ENCODE peak calls at places on chromosomes 3 and 15, in seven cellular contexts. P is stimulated activated naive CD8-positive, alpha-beta T cell treated with anti-CD3 and anti-CD28 coated beads, Interleukin-15, amount 100 ng/mL, for 72 hours; S is upper lobe of left lung; D is A549; A is uterus; X is nucleus accumbens; M is SW 1271. V is an unnamed sample.

GRCh38 chr15:28888900-28889299 is 3.1 kb downstream of the APBA2 start:
- DNase-seq in A (no peak), S (no peak), D (no peak), M (no peak), P (no peak), X (no peak), V (no peak)

GRCh38 chr15:54884312-54884711 is 312.4 kb downstream of the RSL24D1 start:
- DNase-seq in A (no peak), D (no peak), M (no peak), P (no peak), S (no peak), X (no peak), V (no peak)

GRCh38 chr15:83549563-83549962 is 102.4 kb downstream of the SH3GL3 start:
- DNase-seq in A (no peak), M (no peak), D (no peak), P (no peak), X (no peak), S (no peak), V (no peak)

GRCh38 chr3:53883008-53883407 is 1.1 kb upstream of the ACTR8 start:
- DNase-seq in S (no peak), P (no peak), A (no peak), M (no peak), D (no peak), X (no peak), V (no peak)

GRCh38 chr15:31303434-31304073 is 23.1 kb upstream of the KLF13 start:
- DNase-seq in M (no peak), A (no peak), X (no peak), D (no peak), P (no peak), S (peak; percentile 62), V (no peak)

GRCh38 chr3:33075996-33076395 is 20.9 kb downstream of the GLB1 start:
- DNase-seq in M (no peak), A (no peak), D (no peak), S (no peak), X (no peak), P (no peak), V (no peak)

GRCh38 chr3:192514754-192515660 is 212.3 kb downstream of the FGF12 start:
- DNase-seq in P (no peak), M (no peak), D (peak; percentile 13), S (no peak), X (no peak), A (no peak), V (peak; percentile 80)

GRCh38 chr3:147215660-147216059 is 190.7 kb downstream of the ZIC4 start:
- DNase-seq in S (no peak), P (no peak), M (no peak), X (no peak), D (no peak), A (no peak), V (no peak)

GRCh38 chr15:25903024-25903581 is 40.0 kb upstream of the ATP10A start:
- DNase-seq in P (no peak), M (no peak), S (peak; percentile 76), A (no peak), D (no peak), X (no peak), V (no peak)

GRCh38 chr3:10192953-10193691 is 28.4 kb downstream of the IRAK2 start:
- DNase-seq in A (peak; percentile 75), S (peak; percentile 55), X (no peak), P (peak; percentile 23), D (peak; percentile 82), M (peak; percentile 57), V (peak; percentile 30)

GRCh38 chr3:184761976-184762375 is 50.0 kb upstream of the VPS8 start:
- DNase-seq in P (no peak), S (no peak), D (no peak), A (no peak), M (no peak), X (no peak), V (no peak)

GRCh38 chr3:150428562-150428961 is 20.5 kb downstream of the TSC22D2 start:
- DNase-seq in D (no peak), A (no peak), M (no peak), P (no peak), S (no peak), X (no peak), V (no peak)

GRCh38 chr3:16247282-16248058 is 17.3 kb downstream of the DPH3 start:
- DNase-seq in M (peak; percentile 75), P (peak; percentile 74), A (peak; percentile 85), X (peak; percentile 67), S (peak; percentile 83), D (peak; percentile 81), V (peak; percentile 72)

V was measured in PC-9.